ENCODE peak calls at places on chromosome 16, in seven cellular contexts. D is colonic mucosa, H is breast epithelium, U is AG04450, P is adrenal gland, R is mammary epithelial cell, J is fibroblast of lung. S is an unnamed sample.
A peak's percentile ranks its signal among the peaks of the same experiment; 100 is the strongest.

GRCh38 chr16:55284718-55285099 is 39.3 kb upstream of the IRX6 start:
- DNase-seq in D (no peak), H (no peak), U (no peak), P (no peak), R (no peak), J (no peak), S (no peak)

GRCh38 chr16:72921106-72921505 is 126.8 kb downstream of the ZFHX3 start:
- DNase-seq in D (no peak), H (no peak), U (no peak), P (no peak), R (no peak), J (no peak), S (no peak)

GRCh38 chr16:3945751-3946603 is 65.5 kb upstream of the CREBBP start:
- DNase-seq in D (no peak), H (peak; percentile 67), U (peak; percentile 98), P (peak; percentile 43), R (peak; percentile 79), J (peak; percentile 97), S (peak; percentile 97)

GRCh38 chr16:4505356-4506153 is 29.4 kb downstream of the HMOX2 start:
- DNase-seq in D (no peak), H (no peak), U (no peak), P (no peak), R (no peak), J (no peak), S (no peak)

GRCh38 chr16:48608871-48609452 is 1.0 kb downstream of the N4BP1 start:
- DNase-seq in D (no peak), H (no peak), U (no peak), P (no peak), R (no peak), J (no peak), S (no peak)

GRCh38 chr16:81265658-81266451 is 27.4 kb downstream of the BCO1 start:
- DNase-seq in D (peak; percentile 87), H (peak; percentile 60), U (no peak), P (peak; percentile 39), R (no peak), J (peak; percentile 80), S (peak; percentile 79)

GRCh38 chr16:77677129-77677528 is 45.2 kb upstream of the NUDT7 start:
- DNase-seq in D (no peak), H (no peak), U (no peak), P (no peak), R (peak; percentile 11), J (peak; percentile 16), S (no peak)

GRCh38 chr16:24132797-24133155 is 123.4 kb upstream of the CACNG3 start:
- DNase-seq in D (no peak), H (no peak), U (no peak), P (no peak), R (no peak), J (no peak), S (no peak)

GRCh38 chr16:2056681-2057407 is 9.1 kb downstream of the TSC2 start:
- DNase-seq in D (no peak), H (no peak), U (no peak), P (no peak), R (no peak), J (no peak), S (peak; percentile 90)

GRCh38 chr16:86722970-86723369 is 144.6 kb downstream of the FOXL1 start:
- DNase-seq in D (no peak), H (no peak), U (no peak), P (no peak), R (peak; percentile 17), J (peak; percentile 83), S (no peak)

GRCh38 chr16:11278681-11279628 is 2.2 kb downstream of the PRM1 start:
- DNase-seq in D (no peak), H (no peak), U (no peak), P (no peak), R (no peak), J (no peak), S (no peak)

GRCh38 chr16:75996491-75996890 is 270.2 kb upstream of the CPHXL start:
- DNase-seq in D (no peak), H (no peak), U (no peak), P (no peak), R (peak; percentile 100), J (no peak), S (no peak)

GRCh38 chr16:25065899-25066298 is 45.6 kb upstream of the LCMT1 start:
- DNase-seq in D (no peak), H (no peak), U (no peak), P (no peak), R (no peak), J (no peak), S (peak; percentile 5)

GRCh38 chr16:645852-646678 is 3.1 kb upstream of the WDR90 start:
- DNase-seq in D (no peak), H (no peak), U (no peak), P (peak; percentile 83), R (no peak), J (no peak), S (peak; percentile 90)

GRCh38 chr16:83458612-83459011 is 349.2 kb upstream of the HSBP1 start:
- DNase-seq in D (no peak), H (no peak), U (no peak), P (no peak), R (peak; percentile 60), J (peak; percentile 24), S (no peak)

DNA sequence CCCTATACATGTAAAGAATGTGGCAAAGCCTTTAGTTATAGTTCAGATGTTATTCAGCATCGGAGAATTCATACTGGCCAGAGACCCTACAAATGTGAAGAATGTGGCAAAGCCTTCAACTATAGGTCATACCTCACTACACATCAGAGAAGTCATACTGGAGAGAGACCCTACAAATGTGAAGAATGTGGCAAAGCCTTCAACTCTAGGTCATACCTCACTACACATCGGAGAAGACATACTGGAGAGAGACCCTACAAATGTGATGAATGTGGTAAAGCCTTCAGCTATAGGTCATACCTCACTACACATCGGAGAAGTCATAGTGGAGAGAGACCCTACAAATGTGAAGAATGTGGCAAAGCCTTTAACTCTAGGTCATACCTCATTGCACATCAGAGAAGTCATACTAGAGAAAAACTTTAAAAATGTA is 42.5 kb downstream of the ZNF267 start:
- DNase-seq in D (no peak), H (no peak), U (no peak), P (no peak), R (no peak), J (no peak), S (no peak)
- H3K9me3 ChIP-seq in D (peaks cover 19% of the 10 kb centered on the region), H (peaks cover 99% of the 10 kb centered on the region), U (peaks cover 25% of the 10 kb centered on the region), P (peaks cover 92% of the 10 kb centered on the region), R (peaks cover 88% of the 10 kb centered on the region), J (peaks cover 7% of the 10 kb centered on the region), S (peaks cover 17% of the 10 kb centered on the region)

GRCh38 chr16:57606847-57607501 is 21.5 kb upstream of the ADGRG1 start:
- DNase-seq in D (peak; percentile 72), H (no peak), U (no peak), P (no peak), R (no peak), J (no peak), S (no peak)
- H3K4me3 ChIP-seq in D (no peak overlapping the region), H (no peak overlapping the region), U (no peak overlapping the region), P (no peak overlapping the region), R (no peak overlapping the region), J (no peak overlapping the region), S (no peak overlapping the region)

DNA sequence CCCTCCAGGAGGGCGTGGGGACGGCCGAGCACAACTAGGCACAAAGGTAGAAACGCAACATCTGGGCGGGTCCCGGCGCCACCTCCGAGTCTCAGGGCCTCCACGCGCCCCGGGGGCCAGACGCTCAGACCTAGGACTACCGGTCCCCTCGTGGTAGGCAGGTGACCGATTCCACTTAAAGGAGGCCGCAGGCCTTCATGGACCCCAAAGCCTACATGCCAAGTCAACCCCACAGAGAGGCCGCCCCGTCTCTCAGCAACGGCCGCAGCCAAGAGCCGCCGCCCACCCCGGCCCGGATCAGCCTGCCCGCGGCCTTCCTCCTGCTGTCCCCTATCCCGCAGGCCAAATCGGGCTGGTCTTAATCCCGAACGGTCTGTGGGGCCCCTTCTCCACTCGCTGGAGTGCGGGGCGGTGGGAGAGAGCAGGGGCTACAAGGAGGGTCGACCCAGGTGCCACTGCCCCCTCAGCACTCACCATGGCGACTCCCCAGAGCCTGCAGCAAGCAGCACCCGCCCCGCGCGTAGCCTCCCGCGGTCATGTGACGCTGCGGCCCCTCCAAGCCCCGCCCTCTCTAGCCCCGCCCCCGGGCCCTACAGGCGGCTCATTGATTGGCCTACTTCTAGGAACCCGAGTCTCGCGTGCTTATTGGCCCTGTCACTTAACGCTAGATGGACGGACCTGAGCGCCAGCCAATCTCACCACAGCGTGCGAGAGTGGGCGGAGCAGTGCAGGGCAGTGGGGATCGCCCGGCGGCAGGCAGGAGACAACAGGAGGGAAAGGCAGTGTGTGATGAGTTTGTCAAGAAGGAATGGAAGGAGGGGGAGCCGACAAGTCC is at the start of gene VPS35:
- DNase-seq in D (peak; percentile 100), H (peak; percentile 99), U (peak; percentile 97), P (peak; percentile 99), R (peak; percentile 98), J (peak; percentile 99), S (peak; percentile 100)
- TF ChIP-seq CTCF in D (no peak), H (peak; percentile 6), U (peak; percentile 8), P (no peak), R (no peak), J (no peak), S (no peak)

GRCh38 chr16:35908152-35908551 is 2448.7 kb downstream of the TP53TG3F start:
- DNase-seq in D (no peak), H (no peak), U (no peak), P (no peak), R (no peak), J (no peak), S (no peak)
- H3K9me3 ChIP-seq in D (no peaks in the 10 kb centered on the region), H (peaks cover 12% of the 10 kb centered on the region), U (peaks cover 58% of the 10 kb centered on the region), P (no peaks in the 10 kb centered on the region), R (peaks cover 34% of the 10 kb centered on the region), J (no peaks in the 10 kb centered on the region), S (no peaks in the 10 kb centered on the region)

S was measured in thyroid gland.